ENCODE peak calls at places on chromosomes 7 and 10, in eight cellular contexts. One of them, this sample, is unnamed.

GRCh38 chr7:2651336-2651735 is 19.6 kb downstream of the TTYH3 start:
- DNase-seq in OCI-LY7: peak
- DNase-seq in AG10803: no peak
- DNase-seq in tibial nerve: no peak
- DNase-seq in right cardiac atrium: peak
- DNase-seq in SK-N-MC: no peak
- DNase-seq in adipocyte: no peak
- DNase-seq in AG04449: no peak
- DNase-seq in this sample: no peak

GRCh38 chr10:32065871-32066270 is 9.6 kb upstream of the KIF5B start:
- DNase-seq in tibial nerve: no peak
- DNase-seq in OCI-LY7: no peak
- DNase-seq in right cardiac atrium: no peak
- DNase-seq in AG04449: peak
- DNase-seq in adipocyte: peak
- DNase-seq in AG10803: peak
- DNase-seq in SK-N-MC: no peak
- DNase-seq in this sample: no peak

GRCh38 chr10:69861251-69862240 is 59.8 kb downstream of the COL13A1 start:
- DNase-seq in SK-N-MC: no peak
- DNase-seq in AG10803: peak
- DNase-seq in OCI-LY7: peak
- DNase-seq in right cardiac atrium: no peak
- DNase-seq in adipocyte: peak
- DNase-seq in AG04449: no peak
- DNase-seq in tibial nerve: no peak
- DNase-seq in this sample: no peak

GRCh38 chr7:920351-921070 is 34.0 kb downstream of the ADAP1 start:
- DNase-seq in right cardiac atrium: peak
- DNase-seq in tibial nerve: peak
- DNase-seq in AG10803: no peak
- DNase-seq in OCI-LY7: no peak
- DNase-seq in SK-N-MC: no peak
- DNase-seq in AG04449: no peak
- DNase-seq in adipocyte: no peak
- DNase-seq in this sample: no peak

GRCh38 chr7:69656890-69657289 is 58.6 kb downstream of the AUTS2 start:
- DNase-seq in AG10803: peak
- DNase-seq in right cardiac atrium: peak
- DNase-seq in AG04449: no peak
- DNase-seq in SK-N-MC: no peak
- DNase-seq in OCI-LY7: no peak
- DNase-seq in adipocyte: peak
- DNase-seq in tibial nerve: peak
- DNase-seq in this sample: peak

GRCh38 chr10:924524-924859 is 7.0 kb downstream of the LARP4B start:
- DNase-seq in AG04449: no peak
- DNase-seq in adipocyte: no peak
- DNase-seq in right cardiac atrium: no peak
- DNase-seq in tibial nerve: no peak
- DNase-seq in SK-N-MC: no peak
- DNase-seq in AG10803: no peak
- DNase-seq in OCI-LY7: no peak
- DNase-seq in this sample: no peak

GRCh38 chr7:124989911-124990310 is 60.3 kb upstream of the POT1 start:
- DNase-seq in tibial nerve: no peak
- DNase-seq in adipocyte: no peak
- DNase-seq in SK-N-MC: no peak
- DNase-seq in right cardiac atrium: no peak
- DNase-seq in OCI-LY7: no peak
- DNase-seq in AG10803: no peak
- DNase-seq in AG04449: no peak
- DNase-seq in this sample: no peak

GRCh38 chr7:35975851-35976454 is 175.1 kb downstream of the SEPTIN7 start:
- DNase-seq in right cardiac atrium: no peak
- DNase-seq in SK-N-MC: peak
- DNase-seq in AG04449: peak
- DNase-seq in tibial nerve: no peak
- DNase-seq in OCI-LY7: peak
- DNase-seq in adipocyte: peak
- DNase-seq in AG10803: peak
- DNase-seq in this sample: peak

GRCh38 chr7:128431221-128431620 is 21.4 kb upstream of the IMPDH1 start:
- DNase-seq in SK-N-MC: no peak
- DNase-seq in AG10803: no peak
- DNase-seq in AG04449: no peak
- DNase-seq in right cardiac atrium: no peak
- DNase-seq in OCI-LY7: no peak
- DNase-seq in tibial nerve: peak
- DNase-seq in adipocyte: no peak
- DNase-seq in this sample: peak

GRCh38 chr7:131656980-131657725 is 100.7 kb upstream of the PODXL start:
- DNase-seq in tibial nerve: no peak
- DNase-seq in adipocyte: no peak
- DNase-seq in AG10803: no peak
- DNase-seq in right cardiac atrium: no peak
- DNase-seq in OCI-LY7: no peak
- DNase-seq in AG04449: no peak
- DNase-seq in SK-N-MC: no peak
- DNase-seq in this sample: no peak

GRCh38 chr10:114024876-114025609 is 18.6 kb upstream of the ADRB1 start:
- DNase-seq in adipocyte: peak
- DNase-seq in AG04449: no peak
- DNase-seq in SK-N-MC: peak
- DNase-seq in tibial nerve: no peak
- DNase-seq in AG10803: peak
- DNase-seq in OCI-LY7: peak
- DNase-seq in right cardiac atrium: no peak
- DNase-seq in this sample: peak

GRCh38 chr10:48509061-48509772 is 95.7 kb downstream of the ARHGAP22 start:
- DNase-seq in right cardiac atrium: no peak
- DNase-seq in tibial nerve: no peak
- DNase-seq in AG04449: no peak
- DNase-seq in adipocyte: no peak
- DNase-seq in AG10803: no peak
- DNase-seq in OCI-LY7: no peak
- DNase-seq in SK-N-MC: no peak
- DNase-seq in this sample: no peak

GRCh38 chr10:108591417-108591816 is 1331.9 kb downstream of the XPNPEP1 start:
- DNase-seq in SK-N-MC: no peak
- DNase-seq in adipocyte: no peak
- DNase-seq in AG10803: no peak
- DNase-seq in tibial nerve: no peak
- DNase-seq in OCI-LY7: no peak
- DNase-seq in AG04449: no peak
- DNase-seq in right cardiac atrium: no peak
- DNase-seq in this sample: no peak

GRCh38 chr7:150432915-150433892 is 17.2 kb upstream of the GIMAP8 start:
- DNase-seq in AG10803: no peak
- DNase-seq in OCI-LY7: no peak
- DNase-seq in right cardiac atrium: no peak
- DNase-seq in AG04449: no peak
- DNase-seq in SK-N-MC: no peak
- DNase-seq in adipocyte: no peak
- DNase-seq in tibial nerve: no peak
- DNase-seq in this sample: no peak
- H3K4me3 ChIP-seq in AG10803: no peak
- H3K4me3 ChIP-seq in OCI-LY7: no peak
- H3K4me3 ChIP-seq in right cardiac atrium: no peak
- H3K4me3 ChIP-seq in AG04449: no peak
- H3K4me3 ChIP-seq in SK-N-MC: no peak
- H3K4me3 ChIP-seq in adipocyte: no peak
- H3K4me3 ChIP-seq in tibial nerve: no peak
- H3K4me3 ChIP-seq in this sample: no peak

DNA sequence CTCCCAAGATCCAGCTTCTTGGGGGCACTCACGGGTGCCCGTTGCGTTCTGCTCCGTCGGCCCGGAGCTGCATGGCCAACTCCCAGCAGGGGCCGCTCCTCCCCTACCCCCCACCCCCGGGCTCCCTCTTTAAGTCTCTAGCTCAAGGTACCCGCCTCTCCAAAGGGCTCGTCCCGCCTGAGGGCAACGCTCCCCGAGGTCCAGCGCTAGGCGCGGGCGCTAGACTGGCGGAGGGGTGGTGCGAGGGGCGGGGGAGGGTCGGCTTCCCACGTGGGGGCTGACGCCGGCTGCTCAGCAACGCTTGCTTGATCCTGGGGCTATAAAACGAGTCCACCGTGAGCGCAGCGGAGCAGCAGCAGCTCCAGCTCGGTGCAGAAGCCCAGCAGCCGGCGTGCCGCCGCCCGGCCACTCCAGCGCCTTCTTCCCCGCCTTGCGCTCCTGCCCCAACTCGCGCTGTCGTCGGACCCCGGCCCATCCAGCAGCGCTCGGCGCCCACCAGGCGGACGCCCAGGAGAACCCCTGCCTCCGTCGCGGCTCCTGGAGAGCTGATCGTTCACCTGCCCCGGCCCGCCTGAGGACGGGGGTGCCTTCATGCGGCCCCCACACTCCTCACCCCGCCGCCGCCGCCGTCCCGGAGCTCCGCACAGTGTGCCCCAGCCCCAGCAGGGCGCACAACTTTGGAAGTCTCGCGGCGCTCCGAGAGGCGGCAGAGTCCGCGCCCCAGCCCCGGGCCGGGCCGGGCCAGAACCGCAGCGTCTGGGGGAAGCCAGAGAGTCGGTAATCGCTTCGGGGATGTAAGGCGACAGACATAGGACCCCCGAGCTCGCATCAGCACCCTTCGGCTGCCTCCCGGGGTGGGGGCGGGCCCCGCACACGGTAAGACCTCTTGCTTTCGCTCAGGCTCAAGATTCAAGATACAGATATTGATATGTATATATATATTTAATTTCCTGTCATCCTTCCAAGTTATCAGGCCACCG is at the start of gene ADRA2A:
- DNase-seq in right cardiac atrium: peak
- DNase-seq in AG04449: no peak
- DNase-seq in adipocyte: peak
- DNase-seq in SK-N-MC: no peak
- DNase-seq in AG10803: peak
- DNase-seq in tibial nerve: no peak
- DNase-seq in OCI-LY7: no peak
- DNase-seq in this sample: peak
- H3K4me3 ChIP-seq in right cardiac atrium: peak
- H3K4me3 ChIP-seq in AG04449: peak
- H3K4me3 ChIP-seq in adipocyte: peak
- H3K4me3 ChIP-seq in SK-N-MC: peak
- H3K4me3 ChIP-seq in AG10803: peak
- H3K4me3 ChIP-seq in tibial nerve: peak
- H3K4me3 ChIP-seq in OCI-LY7: no peak
- H3K4me3 ChIP-seq in this sample: peak

DNA sequence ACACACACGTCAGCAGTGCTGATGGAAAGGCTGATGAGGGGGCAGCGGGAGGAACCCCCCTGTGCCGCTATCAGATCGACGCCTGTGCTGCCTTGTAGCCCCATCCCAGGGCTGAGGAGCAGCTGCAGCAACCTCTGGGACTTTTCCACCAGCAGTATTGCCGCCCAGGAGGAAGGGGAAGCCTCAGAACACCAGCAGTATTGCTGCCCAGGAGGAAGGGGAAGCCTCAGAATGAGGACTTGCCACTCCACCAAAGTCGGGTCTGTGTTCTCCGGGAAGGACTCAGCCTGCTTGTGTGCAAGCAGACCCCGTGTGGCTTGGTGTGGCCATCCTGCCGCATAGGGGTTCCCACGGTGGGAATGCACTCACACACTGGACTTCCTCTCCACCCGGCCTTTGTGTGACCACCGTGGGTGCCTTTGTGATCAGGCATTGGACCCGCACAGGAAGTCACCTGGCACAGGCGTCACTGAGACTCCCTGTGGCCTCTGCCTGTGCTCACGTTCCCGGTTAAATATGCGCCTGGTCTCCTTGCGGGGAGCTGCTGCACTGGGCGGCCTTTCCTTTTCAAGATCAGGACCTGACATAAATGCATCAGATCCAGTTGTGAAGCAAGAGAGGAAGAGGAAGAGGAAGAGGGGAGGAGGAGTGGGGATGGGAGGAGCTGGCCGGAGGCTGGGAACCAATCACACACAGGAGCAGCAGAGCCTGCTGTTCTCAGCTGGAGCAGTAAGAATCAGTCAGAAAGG is 248.5 kb downstream of the DNAJB6 start:
- DNase-seq in SK-N-MC: no peak
- DNase-seq in OCI-LY7: peak
- DNase-seq in right cardiac atrium: peak
- DNase-seq in adipocyte: no peak
- DNase-seq in tibial nerve: no peak
- DNase-seq in AG04449: no peak
- DNase-seq in AG10803: no peak
- DNase-seq in this sample: no peak
- H3K4me3 ChIP-seq in SK-N-MC: no peak
- H3K4me3 ChIP-seq in OCI-LY7: peak
- H3K4me3 ChIP-seq in right cardiac atrium: no peak
- H3K4me3 ChIP-seq in adipocyte: no peak
- H3K4me3 ChIP-seq in tibial nerve: no peak
- H3K4me3 ChIP-seq in AG04449: no peak
- H3K4me3 ChIP-seq in AG10803: no peak
- H3K4me3 ChIP-seq in this sample: no peak

GRCh38 chr10:133324857-133325260 is 11.8 kb downstream of the CALY start:
- DNase-seq in right cardiac atrium: peak
- DNase-seq in tibial nerve: no peak
- DNase-seq in OCI-LY7: no peak
- DNase-seq in AG10803: no peak
- DNase-seq in AG04449: no peak
- DNase-seq in adipocyte: no peak
- DNase-seq in SK-N-MC: no peak
- DNase-seq in this sample: no peak
- H3K4me3 ChIP-seq in right cardiac atrium: no peak
- H3K4me3 ChIP-seq in tibial nerve: peak
- H3K4me3 ChIP-seq in OCI-LY7: peak
- H3K4me3 ChIP-seq in AG10803: no peak
- H3K4me3 ChIP-seq in AG04449: peak
- H3K4me3 ChIP-seq in adipocyte: no peak
- H3K4me3 ChIP-seq in SK-N-MC: peak
- H3K4me3 ChIP-seq in this sample: no peak

GRCh38 chr10:16565604-16566003 is 43.9 kb upstream of the C1QL3 start:
- DNase-seq in right cardiac atrium: no peak
- DNase-seq in OCI-LY7: no peak
- DNase-seq in adipocyte: no peak
- DNase-seq in SK-N-MC: no peak
- DNase-seq in tibial nerve: no peak
- DNase-seq in AG04449: no peak
- DNase-seq in AG10803: no peak
- DNase-seq in this sample: peak

GRCh38 chr10:16562891-16563290 is 41.2 kb upstream of the C1QL3 start:
- DNase-seq in tibial nerve: no peak
- DNase-seq in OCI-LY7: no peak
- DNase-seq in SK-N-MC: no peak
- DNase-seq in AG04449: no peak
- DNase-seq in right cardiac atrium: no peak
- DNase-seq in adipocyte: no peak
- DNase-seq in AG10803: peak
- DNase-seq in this sample: no peak

GRCh38 chr10:16570731-16571130 is 49.1 kb upstream of the C1QL3 start:
- DNase-seq in AG10803: no peak
- DNase-seq in adipocyte: no peak
- DNase-seq in AG04449: no peak
- DNase-seq in SK-N-MC: no peak
- DNase-seq in right cardiac atrium: no peak
- DNase-seq in tibial nerve: no peak
- DNase-seq in OCI-LY7: no peak
- DNase-seq in this sample: no peak

GRCh38 chr10:16566202-16566805 is 44.6 kb upstream of the C1QL3 start:
- DNase-seq in right cardiac atrium: no peak
- DNase-seq in AG04449: no peak
- DNase-seq in adipocyte: no peak
- DNase-seq in SK-N-MC: no peak
- DNase-seq in tibial nerve: no peak
- DNase-seq in OCI-LY7: no peak
- DNase-seq in AG10803: no peak
- DNase-seq in this sample: peak
- H3K4me3 ChIP-seq in right cardiac atrium: no peak
- H3K4me3 ChIP-seq in AG04449: no peak
- H3K4me3 ChIP-seq in adipocyte: no peak
- H3K4me3 ChIP-seq in SK-N-MC: no peak
- H3K4me3 ChIP-seq in tibial nerve: no peak
- H3K4me3 ChIP-seq in OCI-LY7: no peak
- H3K4me3 ChIP-seq in AG10803: no peak
- H3K4me3 ChIP-seq in this sample: peak

This sample was measured in SJCRH30.